ENCODE peak calls at places on chromosome 12, in eight cellular contexts. G is NK-92 treated with Interleukin-12 subunit alpha and Interleukin-12 subunit beta, amount 100 ng/mL, for 24 hours; O is CD8-positive, alpha-beta T cell; U is stomach; A is NCI-H1105; I is AG09309; R is hepatocyte; F is AG09319. Z is an unnamed sample.

GRCh38 chr12:110312581-110313360 is 31.7 kb downstream of the ATP2A2 start:
- DNase-seq in A (no peak), F (no peak), G (no peak), U (no peak), I (no peak), O (no peak), R (no peak), Z (no peak)

GRCh38 chr12:76375470-76375869 is 27.3 kb upstream of the BBS10 start:
- DNase-seq in A (no peak), R (no peak), I (no peak), O (no peak), G (no peak), U (no peak), F (no peak), Z (no peak)

GRCh38 chr12:109433618-109434017 is 43.5 kb downstream of the KCTD10 start:
- DNase-seq in U (no peak), G (no peak), I (no peak), A (no peak), R (no peak), O (no peak), F (no peak), Z (no peak)

GRCh38 chr12:47949441-47950341 is 13.7 kb upstream of the TMEM106C start:
- DNase-seq in A (peak; percentile 37), R (peak; percentile 88), O (peak; percentile 34), G (peak; percentile 5), F (peak; percentile 57), I (peak; percentile 37), U (peak; percentile 80), Z (peak; percentile 30)

GRCh38 chr12:57893460-57894353 is 47.2 kb upstream of the CTDSP2 start:
- DNase-seq in A (no peak), O (no peak), F (peak; percentile 78), G (no peak), U (peak; percentile 89), I (peak; percentile 88), R (peak; percentile 94), Z (no peak)

GRCh38 chr12:110102255-110102654 is 21.9 kb upstream of the IFT81 start:
- DNase-seq in F (no peak), G (peak; percentile 5), U (no peak), O (peak; percentile 29), I (no peak), A (no peak), R (peak; percentile 39), Z (no peak)

GRCh38 chr12:46406352-46407027 is 33.9 kb upstream of the SLC38A2 start:
- DNase-seq in G (no peak), U (no peak), A (no peak), R (no peak), I (no peak), F (no peak), O (no peak), Z (no peak)

GRCh38 chr12:122064034-122064777 is 14.3 kb upstream of the MLXIP start:
- DNase-seq in U (peak; percentile 64), O (peak; percentile 60), I (peak; percentile 88), G (no peak), F (peak; percentile 65), R (peak; percentile 89), A (peak; percentile 68), Z (no peak)

GRCh38 chr12:96083020-96083489 is 47.7 kb upstream of the LTA4H start:
- DNase-seq in R (no peak), O (no peak), I (no peak), U (no peak), A (no peak), F (no peak), G (no peak), Z (no peak)

GRCh38 chr12:46357438-46358324 is 14.9 kb downstream of the SLC38A2 start:
- DNase-seq in U (no peak), A (no peak), I (peak; percentile 73), R (no peak), O (no peak), F (peak; percentile 81), G (no peak), Z (no peak)

GRCh38 chr12:87272846-87273245 is 756.4 kb downstream of the C12orf50 start:
- DNase-seq in O (no peak), I (no peak), U (no peak), F (no peak), G (no peak), R (no peak), A (no peak), Z (no peak)

GRCh38 chr12:98580695-98581094 is 12.8 kb upstream of the SLC25A3 start:
- DNase-seq in A (no peak), G (no peak), I (no peak), F (no peak), R (no peak), U (no peak), O (no peak), Z (no peak)

GRCh38 chr12:34400423-34400881 is 378.2 kb downstream of the ALG10 start:
- DNase-seq in I (no peak), O (no peak), U (peak; percentile 15), G (no peak), R (peak; percentile 2), F (no peak), A (no peak), Z (peak; percentile 5)

GRCh38 chr12:25271486-25272098 is 20.9 kb upstream of the KRAS start:
- DNase-seq in A (no peak), R (no peak), F (no peak), U (no peak), G (no peak), O (no peak), I (no peak), Z (no peak)

GRCh38 chr12:19139795-19140194 is 10.3 kb downstream of the PLEKHA5 start:
- DNase-seq in G (no peak), I (no peak), F (no peak), O (no peak), R (no peak), A (no peak), U (no peak), Z (no peak)

GRCh38 chr12:68119724-68120211 is 39.8 kb downstream of the IFNG start:
- DNase-seq in O (peak; percentile 62), G (peak; percentile 66), U (no peak), R (no peak), I (no peak), F (no peak), A (peak; percentile 8), Z (no peak)

Z was measured in memory B cell.